ENCODE peak calls at places on chromosomes 4 and X, in nine cellular contexts. U is GM13977; A is CD8-positive, alpha-beta T cell; C is GM03348; O is EL; E is amniotic epithelial cell; S is A549; B is Peyer's patch; L is pons. Z is an unnamed sample.

GRCh38 chr4:85744950-85745349 is 270.0 kb downstream of the ARHGAP24 start:
- DNase-seq in U (no peak), A (no peak), C (no peak), O (peak), E (peak), S (no peak), B (no peak), L (no peak), Z (no peak)

GRCh38 chr4:16579866-16580265 is 318.6 kb downstream of the LDB2 start:
- DNase-seq in U (no peak), A (no peak), C (peak), O (peak), E (no peak), S (no peak), B (no peak), L (no peak), Z (no peak)

GRCh38 chr4:11072426-11072825 is 356.3 kb downstream of the HS3ST1 start:
- DNase-seq in U (no peak), A (no peak), C (no peak), O (no peak), E (no peak), S (no peak), B (no peak), L (no peak), Z (peak)

GRCh38 chr4:142331132-142331531 is 515.0 kb downstream of the INPP4B start:
- DNase-seq in U (no peak), A (no peak), C (no peak), O (no peak), E (no peak), S (no peak), B (no peak), L (no peak), Z (no peak)

GRCh38 chr4:1239141-1239948 is 9.6 kb downstream of the CTBP1 start:
- DNase-seq in U (no peak), A (no peak), C (no peak), O (no peak), E (no peak), S (no peak), B (no peak), L (no peak), Z (no peak)

GRCh38 chr4:97994765-97995465 is 148.4 kb downstream of the STPG2 start:
- DNase-seq in U (no peak), A (no peak), C (no peak), O (no peak), E (no peak), S (no peak), B (no peak), L (no peak), Z (no peak)

GRCh38 chr4:87266986-87267385 is 46.6 kb upstream of the KLHL8 start:
- DNase-seq in U (no peak), A (no peak), C (no peak), O (no peak), E (no peak), S (no peak), B (no peak), L (no peak), Z (no peak)

GRCh38 chr4:86999244-86999643 is 64.4 kb downstream of the AFF1 start:
- DNase-seq in U (no peak), A (no peak), C (no peak), O (no peak), E (no peak), S (no peak), B (no peak), L (no peak), Z (no peak)

GRCh38 chrX:58025979-58026378 is 115.7 kb upstream of the ZXDA start:
- DNase-seq in U (peak), A (no peak), C (peak), O (peak), E (peak), S (peak), B (peak), L (peak), Z (peak)

GRCh38 chrX:16586371-16587112 is 63.4 kb upstream of the S100G start:
- DNase-seq in U (no peak), A (no peak), C (no peak), O (no peak), E (no peak), S (no peak), B (no peak), L (no peak), Z (no peak)

GRCh38 chr4:15003891-15004700 is 1.8 kb downstream of the CPEB2 start:
- DNase-seq in U (peak), A (peak), C (peak), O (peak), E (no peak), S (no peak), B (peak), L (no peak), Z (peak)

GRCh38 chr4:87555751-87556619 is 26.8 kb upstream of the SPARCL1 start:
- DNase-seq in U (no peak), A (no peak), C (peak), O (peak), E (peak), S (peak), B (no peak), L (peak), Z (no peak)

GRCh38 chr4:780730-781492 is 45.0 kb downstream of the CPLX1 start:
- DNase-seq in U (no peak), A (no peak), C (no peak), O (peak), E (no peak), S (no peak), B (no peak), L (no peak), Z (peak)

GRCh38 chr4:87363552-87363951 is 27.4 kb downstream of the HSD17B11 start:
- DNase-seq in U (no peak), A (no peak), C (no peak), O (peak), E (no peak), S (no peak), B (no peak), L (no peak), Z (no peak)

GRCh38 chr4:155007660-155008176 is 200.7 kb upstream of the NPY2R start:
- DNase-seq in U (no peak), A (no peak), C (no peak), O (no peak), E (peak), S (no peak), B (no peak), L (no peak), Z (no peak)

GRCh38 chr4:15925830-15926229 is 12.7 kb downstream of the FGFBP1 start:
- DNase-seq in U (no peak), A (no peak), C (no peak), O (no peak), E (no peak), S (no peak), B (no peak), L (no peak), Z (no peak)

GRCh38 chr4:177107288-177107901 is 202.3 kb upstream of the NEIL3 start:
- DNase-seq in U (no peak), A (no peak), C (peak), O (peak), E (peak), S (no peak), B (no peak), L (no peak), Z (no peak)

GRCh38 chrX:139759637-139760036 is 51.7 kb upstream of the MCF2 start:
- DNase-seq in U (no peak), A (no peak), C (peak), O (peak), E (peak), S (peak), B (no peak), L (peak), Z (peak)

GRCh38 chr4:48603366-48604003 is 113.4 kb downstream of the ZAR1 start:
- DNase-seq in U (no peak), A (no peak), C (no peak), O (no peak), E (no peak), S (no peak), B (no peak), L (no peak), Z (no peak)

GRCh38 chr4:142817442-142817841 is 28.7 kb downstream of the INPP4B start:
- DNase-seq in U (no peak), A (no peak), C (peak), O (peak), E (peak), S (no peak), B (no peak), L (no peak), Z (no peak)

GRCh38 chr4:61805979-61806378 is 605.9 kb downstream of the ADGRL3 start:
- DNase-seq in U (no peak), A (no peak), C (no peak), O (no peak), E (no peak), S (no peak), B (no peak), L (no peak), Z (no peak)

GRCh38 chrX:51614353-51614752 is 4.4 kb downstream of the CENPVL3 start:
- DNase-seq in U (peak), A (no peak), C (peak), O (peak), E (peak), S (peak), B (no peak), L (peak), Z (peak)